ENCODE peak calls at places on chromosomes 7 and 10, in four cellular contexts. D, V, K and N are unnamed samples.
A peak's percentile ranks its signal among the peaks of the same experiment; 100 is the strongest.

GRCh38 chr7:71016387-71016786 is 115.6 kb upstream of the GALNT17 start:
- DNase-seq in K (no peak), V (no peak), D (no peak), N (no peak)

GRCh38 chr7:158073845-158074840 is 513.5 kb downstream of the PTPRN2 start:
- DNase-seq in K (no peak), V (no peak), D (no peak), N (no peak)

GRCh38 chr7:89958525-89959068 is 195.7 kb upstream of the STEAP1 start:
- DNase-seq in K (no peak), V (no peak), D (no peak), N (no peak)

GRCh38 chr10:43822509-43823236 is 174.0 kb upstream of the ZNF32 start:
- DNase-seq in V (no peak), D (no peak), K (no peak), N (no peak)

GRCh38 chr10:131312261-131312801 is 810 bp upstream of the TCERG1L start:
- DNase-seq in K (no peak), D (no peak), V (no peak), N (no peak)

GRCh38 chr7:92809397-92810241 is 26.8 kb downstream of the CDK6 start:
- DNase-seq in D (peak; percentile 84), K (peak; percentile 65), V (peak; percentile 77), N (peak; percentile 76)

GRCh38 chr7:96986901-96987300 is 18.5 kb upstream of the DLX6 start:
- DNase-seq in D (no peak), V (no peak), K (no peak), N (no peak)

GRCh38 chr7:78296036-78296435 is 497.5 kb downstream of the PHTF2 start:
- DNase-seq in D (no peak), K (no peak), V (no peak), N (no peak)

GRCh38 chr10:73819513-73820093 is 8.2 kb upstream of the NDST2 start:
- DNase-seq in V (peak; percentile 94), K (peak; percentile 49), D (no peak), N (no peak)

GRCh38 chr10:80520661-80521488 is 16.8 kb upstream of the SH2D4B start:
- DNase-seq in D (no peak), V (no peak), K (no peak), N (no peak)

GRCh38 chr7:156025675-156026074 is 213.4 kb upstream of the SHH start:
- DNase-seq in V (peak; percentile 21), D (no peak), K (no peak), N (no peak)

GRCh38 chr10:71150811-71151210 is 61.6 kb upstream of the UNC5B start:
- DNase-seq in V (no peak), D (no peak), K (no peak), N (no peak)

GRCh38 chr10:1368772-1369171 is 312.6 kb downstream of the WDR37 start:
- DNase-seq in K (no peak), V (peak; percentile 38), D (no peak), N (peak; percentile 45)

GRCh38 chr7:32164341-32164996 is 94.3 kb upstream of the PDE1C start:
- DNase-seq in K (peak; percentile 35), V (no peak), D (no peak), N (peak; percentile 43)

GRCh38 chr7:157302314-157302711 is 34.5 kb upstream of the DNAJB6 start:
- DNase-seq in D (peak; percentile 65), V (peak; percentile 56), K (peak; percentile 59), N (no peak)

GRCh38 chr7:151310578-151310977 is 31.0 kb upstream of the NUB1 start:
- DNase-seq in D (no peak), K (no peak), V (no peak), N (no peak)

GRCh38 chr7:30147223-30147622 is 12.4 kb downstream of the MTURN start:
- DNase-seq in V (no peak), D (no peak), K (no peak), N (no peak)

GRCh38 chr10:50554381-50554994 is 69.3 kb downstream of the SGMS1 start:
- DNase-seq in K (no peak), V (no peak), D (no peak), N (no peak)

GRCh38 chr10:129621062-129621461 is 154.0 kb downstream of the MGMT start:
- DNase-seq in V (no peak), D (no peak), K (no peak), N (no peak)

GRCh38 chr7:35680403-35681013 is 14.4 kb downstream of the HERPUD2 start:
- DNase-seq in V (no peak), D (no peak), K (no peak), N (no peak)

GRCh38 chr10:74096777-74097176 is 53.9 kb downstream of the AP3M1 start:
- DNase-seq in K (no peak), V (no peak), D (no peak), N (no peak)

GRCh38 chr7:70006411-70006920 is 408.2 kb downstream of the AUTS2 start:
- DNase-seq in V (no peak), D (no peak), K (no peak), N (no peak)

GRCh38 chr10:117411440-117412428 is 36.5 kb upstream of the PDZD8 start:
- DNase-seq in K (no peak), V (peak; percentile 44), D (no peak), N (no peak)
- TF ChIP-seq POLR2A in K (no peak), V (no peak), D (no peak), N (no peak)

DNA sequence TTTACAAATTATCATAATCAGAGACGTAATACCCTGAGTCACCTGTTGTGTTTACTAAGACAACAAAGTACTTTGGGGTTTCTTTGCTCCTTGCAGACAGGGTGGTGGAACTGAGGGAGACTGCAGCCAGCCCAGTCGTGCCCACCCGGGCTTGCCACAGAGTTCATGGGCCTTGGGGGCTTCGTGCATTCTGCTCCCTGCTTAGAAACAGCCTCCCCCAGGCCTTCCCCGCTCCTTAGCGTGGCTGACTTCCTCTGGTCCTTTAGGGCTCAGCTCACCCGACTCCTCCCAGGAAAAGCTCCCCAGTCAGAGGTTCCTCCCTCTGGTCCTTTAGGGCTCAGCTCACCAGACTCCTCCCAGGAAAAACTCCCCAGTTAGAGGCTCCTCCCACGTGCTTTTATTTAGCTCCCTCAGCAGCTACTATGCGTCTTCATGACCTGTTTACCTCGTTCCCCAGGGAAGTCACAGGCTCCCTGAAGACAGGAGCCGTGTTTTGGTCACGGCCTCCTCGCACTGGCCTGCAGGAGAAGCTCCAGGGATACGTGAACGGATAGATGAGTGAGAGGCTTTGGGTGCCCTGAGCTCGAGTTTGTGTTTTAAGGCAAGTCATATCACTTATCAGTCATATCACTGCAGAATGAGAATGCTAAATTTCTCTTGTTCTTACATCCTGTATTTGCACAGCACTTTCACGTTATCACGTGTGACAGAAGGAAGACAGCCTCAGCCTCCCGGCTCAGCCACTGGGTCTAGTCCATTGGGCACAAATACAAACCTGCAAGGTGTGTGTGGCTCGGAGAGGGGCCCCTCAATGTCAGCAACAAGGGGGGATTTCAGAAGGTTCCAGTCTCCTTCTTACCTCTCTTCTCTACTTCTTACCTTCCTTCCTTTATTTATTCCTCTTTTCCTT is 52.7 kb upstream of the VIPR2 start:
- DNase-seq in D (no peak), K (no peak), V (no peak), N (no peak)
- TF ChIP-seq POLR2A in D (no peak), K (no peak), V (no peak), N (no peak)

GRCh38 chr10:119541459-119542356 is 811 bp downstream of the RGS10 start:
- DNase-seq in K (peak; percentile 38), V (peak; percentile 30), D (no peak), N (no peak)
- TF ChIP-seq POLR2A in K (no peak), V (no peak), D (no peak), N (no peak)

GRCh38 chr10:42754155-42755027 is 28.2 kb upstream of the BMS1 start:
- DNase-seq in D (no peak), V (no peak), K (peak; percentile 51), N (no peak)
- TF ChIP-seq POLR2A in D (no peak), V (no peak), K (no peak), N (no peak)

GRCh38 chr7:74218343-74218698 is 8.5 kb downstream of the LAT2 start:
- DNase-seq in D (no peak), K (no peak), V (no peak), N (no peak)

GRCh38 chr7:74217455-74218342 is 7.9 kb downstream of the LAT2 start:
- DNase-seq in K (no peak), D (no peak), V (no peak), N (no peak)

GRCh38 chr7:74214816-74215630 is 5.2 kb downstream of the LAT2 start:
- DNase-seq in D (no peak), V (no peak), K (no peak), N (no peak)

GRCh38 chr7:74216361-74216761 is 6.6 kb downstream of the LAT2 start:
- DNase-seq in V (no peak), K (no peak), D (no peak), N (no peak)

DNA sequence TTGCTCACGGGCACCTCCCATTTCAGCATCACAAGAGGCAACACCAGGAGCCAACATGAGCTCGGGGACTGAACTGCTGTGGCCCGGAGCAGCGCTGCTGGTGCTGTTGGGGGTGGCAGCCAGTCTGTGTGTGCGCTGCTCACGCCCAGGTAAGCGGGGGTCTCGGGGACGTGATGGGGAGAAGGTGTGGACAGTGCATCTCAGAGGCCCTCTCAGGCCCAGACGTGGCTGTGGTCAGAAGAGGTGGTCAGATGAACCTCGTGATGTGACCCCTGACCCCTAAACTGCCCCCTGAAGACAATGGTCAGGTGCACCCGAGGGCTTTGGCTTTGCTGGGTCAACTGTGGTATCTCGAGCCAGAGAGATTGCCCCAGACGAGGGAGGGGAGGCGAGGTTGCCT is 6.1 kb downstream of the LAT2 start:
- DNase-seq in D (no peak), K (no peak), V (no peak), N (no peak)
- TF ChIP-seq POLR2A in D (no peak), K (no peak), V (no peak), N (no peak)

DNA sequence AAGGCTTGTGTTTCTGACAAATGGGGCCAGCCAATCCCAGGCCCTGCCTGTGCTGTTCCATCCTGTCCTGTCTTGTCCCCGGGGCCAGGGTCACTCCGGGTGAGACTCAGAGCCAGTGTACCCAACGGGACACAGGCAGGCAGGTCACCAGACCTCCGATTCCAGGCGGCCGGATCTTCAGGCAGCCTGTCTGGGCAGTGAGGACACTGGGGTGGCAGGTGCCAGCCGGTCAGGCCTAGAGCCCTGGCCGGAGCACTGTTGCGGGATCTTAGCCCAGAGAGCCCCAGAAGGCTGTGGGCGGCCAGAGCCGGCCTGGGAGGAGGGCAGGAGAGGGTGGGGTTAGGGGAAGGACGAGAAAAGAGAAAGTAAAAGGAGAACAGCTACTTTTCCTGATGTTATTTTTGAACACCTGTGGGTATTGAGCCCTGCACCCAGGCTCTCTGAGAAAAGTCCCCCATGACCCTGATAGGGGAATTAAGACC is 134.3 kb upstream of the TNRC18 start:
- DNase-seq in V (peak; percentile 73), K (peak; percentile 70), D (peak; percentile 81), N (no peak)
- TF ChIP-seq POLR2A in V (no peak), K (peak; percentile 39), D (no peak), N (no peak)

DNA sequence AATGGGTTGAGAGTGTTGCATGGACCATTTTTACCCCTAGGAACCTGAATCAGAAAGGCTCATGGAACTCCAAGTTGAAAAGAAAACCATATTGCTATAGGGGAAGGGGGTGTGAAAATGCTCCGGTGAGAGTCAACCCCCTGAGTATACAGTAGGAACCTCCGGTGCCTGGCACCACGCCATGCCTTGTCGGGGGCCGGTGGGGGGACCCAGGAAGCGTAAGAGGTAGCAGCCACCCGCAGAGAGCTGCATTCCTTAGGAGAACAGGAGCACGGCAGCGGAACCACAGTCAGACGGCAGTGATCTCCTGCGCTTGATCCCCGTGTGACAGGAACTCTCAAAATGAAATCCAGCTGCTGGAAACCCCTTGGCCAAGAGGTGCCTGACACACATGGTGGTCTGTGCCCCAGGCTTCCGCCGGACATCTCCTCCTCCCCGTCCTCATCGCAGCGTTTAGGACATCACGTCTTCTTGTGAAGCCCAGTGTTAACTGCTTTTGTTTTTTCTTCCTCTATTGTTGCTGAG is 186.7 kb downstream of the CELF2 start:
- DNase-seq in V (no peak), K (no peak), D (no peak), N (no peak)
- TF ChIP-seq POLR2A in V (no peak), K (no peak), D (no peak), N (no peak)